ENCODE peak calls at places on chromosomes 13 and 19, in seven cellular contexts. S is HCT116, V is WERI-Rb-1, C is heart right ventricle, H is colonic mucosa, R is GM12878, L is BJ. U is an unnamed sample. For H3K36me3, the result is how much of the 10 kb centered on the place peaks cover.

GRCh38 chr19:28065026-28065425 is 1147.9 kb downstream of the UQCRFS1 start:
- DNase-seq in H (no peak), C (no peak), R (no peak), S (no peak), L (no peak), V (no peak), U (no peak)

GRCh38 chr19:15115080-15115479 is 7.9 kb downstream of the SYDE1 start:
- DNase-seq in R (no peak), V (no peak), L (no peak), H (peak), S (no peak), C (peak), U (no peak)

GRCh38 chr19:38445362-38445761 is 11.9 kb downstream of the RYR1 start:
- DNase-seq in R (no peak), S (no peak), H (no peak), L (no peak), C (no peak), V (no peak), U (no peak)

GRCh38 chr13:109938255-109938936 is 152.0 kb upstream of the IRS2 start:
- DNase-seq in V (no peak), C (no peak), S (no peak), L (peak), R (no peak), H (no peak), U (no peak)

GRCh38 chr19:38047048-38047435 is 140.0 kb downstream of the SIPA1L3 start:
- DNase-seq in L (no peak), H (no peak), C (no peak), S (no peak), V (no peak), R (no peak), U (peak)

GRCh38 chr13:51502206-51502651 is 49.4 kb upstream of the INTS6 start:
- DNase-seq in H (no peak), C (no peak), L (no peak), S (no peak), R (peak), V (no peak), U (peak)

GRCh38 chr13:102877285-102877684 is 31.5 kb downstream of the ERCC5 start:
- DNase-seq in C (peak), H (no peak), S (no peak), R (no peak), V (no peak), L (no peak), U (no peak)

GRCh38 chr19:34336781-34337271 is 28.2 kb upstream of the GPI start:
- DNase-seq in H (no peak), L (no peak), S (peak), R (no peak), V (no peak), C (peak), U (no peak)

GRCh38 chr13:48545608-48546007 is 12.7 kb upstream of the RCBTB2 start:
- DNase-seq in V (no peak), C (no peak), L (no peak), H (no peak), S (no peak), R (no peak), U (no peak)

GRCh38 chr13:74891610-74892009 is 590.4 kb downstream of the TBC1D4 start:
- DNase-seq in C (no peak), V (no peak), S (no peak), H (no peak), L (no peak), R (no peak), U (no peak)

GRCh38 chr13:48437381-48437780 is 24.5 kb upstream of the LPAR6 start:
- DNase-seq in S (no peak), H (peak), L (no peak), C (peak), V (no peak), R (no peak), U (no peak)

GRCh38 chr13:111344471-111345191 is 24.2 kb downstream of the TEX29 start:
- DNase-seq in V (peak), L (no peak), H (no peak), R (no peak), S (no peak), C (no peak), U (no peak)

GRCh38 chr13:40190656-40191100 is 475.8 kb downstream of the FOXO1 start:
- DNase-seq in V (peak), R (no peak), S (no peak), C (no peak), H (no peak), L (peak), U (no peak)

GRCh38 chr19:55641376-55642152 is 762 bp downstream of the ZNF580 start:
- DNase-seq in V (no peak), R (no peak), H (peak), S (no peak), L (no peak), C (no peak), U (no peak)

GRCh38 chr19:3440082-3440481 is 40.2 kb downstream of the SMIM24 start:
- DNase-seq in V (peak), C (no peak), S (no peak), H (peak), L (no peak), R (no peak), U (peak)
- TF ChIP-seq CTCF in V (peak), C (peak), S (peak), H (peak), L (peak), R (peak), U (peak)

GRCh38 chr13:24679686-24680085 is 522 bp upstream of the ATP12A start:
- DNase-seq in S (no peak), C (no peak), R (no peak), L (no peak), H (no peak), V (no peak), U (no peak)

GRCh38 chr13:24681930-24682329 is 1.7 kb downstream of the ATP12A start:
- DNase-seq in C (no peak), S (no peak), L (no peak), R (no peak), H (no peak), V (no peak), U (no peak)

GRCh38 chr13:24680258-24680920 is at the start of gene ATP12A:
- DNase-seq in S (no peak), V (peak), R (no peak), C (no peak), H (peak), L (no peak), U (no peak)

GRCh38 chr13:24682353-24682752 is 2.1 kb downstream of the ATP12A start:
- DNase-seq in C (no peak), S (no peak), R (no peak), L (no peak), V (no peak), H (no peak), U (no peak)

DNA sequence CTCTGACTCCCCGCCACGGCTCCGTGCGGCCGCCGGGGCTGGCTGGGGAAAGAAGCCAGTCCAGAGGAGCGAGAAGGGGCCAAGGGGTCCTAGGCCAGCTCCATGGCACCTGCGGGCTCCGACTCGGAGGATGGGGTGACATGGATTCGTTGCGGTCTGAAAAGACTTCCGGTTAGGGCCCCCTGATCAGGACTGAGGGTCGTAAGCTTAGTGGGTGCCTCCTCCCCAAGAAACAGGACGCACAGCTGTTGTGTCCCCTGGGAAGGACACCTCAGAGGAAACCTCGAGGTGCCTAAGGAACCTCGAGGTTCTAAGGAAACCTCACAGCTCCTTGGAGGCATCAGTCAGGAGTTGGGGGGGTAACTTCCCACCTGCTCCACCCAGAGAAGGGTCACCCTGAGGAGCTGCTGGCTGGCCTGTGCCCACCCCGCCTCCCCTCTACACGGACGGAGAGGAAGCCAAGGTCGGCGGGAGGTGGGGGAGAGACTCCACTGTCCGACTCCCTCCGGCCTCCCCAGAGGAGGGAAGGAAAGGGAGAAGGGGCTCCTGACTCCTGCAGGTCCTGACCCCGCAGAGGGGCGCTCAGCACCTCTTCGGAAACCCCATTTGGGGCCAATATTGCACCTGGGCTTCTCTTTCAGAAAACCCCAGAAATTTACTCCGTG is 845 bp downstream of the ATP12A start:
- DNase-seq in L (no peak), C (no peak), V (no peak), R (no peak), S (no peak), H (no peak), U (no peak)
- H3K4me3 ChIP-seq in L (no peak), C (peak), V (no peak), R (no peak), S (no peak), H (peak), U (no peak)

GRCh38 chr19:5923356-5923755 is 9.3 kb downstream of the CAPS start:
- DNase-seq in S (no peak), L (no peak), V (no peak), H (no peak), R (no peak), C (no peak), U (no peak)
- H3K36me3 ChIP-seq in S (under half), L (under half), V (half or more), H (under half), R (half or more), C (half or more), U (under half)

DNA sequence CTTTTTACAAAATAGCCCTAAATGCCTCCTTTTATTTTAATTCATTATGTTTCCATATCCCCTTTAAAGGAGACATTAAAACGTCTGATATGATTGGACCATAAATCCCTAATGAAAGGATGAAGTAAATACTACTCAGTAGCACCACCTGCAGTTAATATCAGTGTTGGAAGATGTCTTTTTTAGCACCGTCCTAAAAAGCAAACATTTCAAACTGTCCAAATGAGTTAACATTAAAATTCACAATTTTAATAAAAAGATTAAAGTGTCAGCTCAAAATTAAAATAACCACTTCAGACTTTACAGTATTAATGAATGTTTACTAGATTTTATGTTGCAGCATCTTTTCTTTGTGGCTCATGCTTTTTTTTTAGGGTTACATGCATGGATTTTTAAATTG is 12.3 kb downstream of the ZNF507 start:
- DNase-seq in S (no peak), H (no peak), L (no peak), R (no peak), C (no peak), V (no peak), U (no peak)
- TF ChIP-seq CTCF in S (no peak), H (no peak), L (peak), R (no peak), C (peak), V (no peak), U (peak)

GRCh38 chr13:29847501-29847983 is 2.9 kb downstream of the UBL3 start:
- DNase-seq in V (no peak), R (no peak), S (no peak), H (peak), C (peak), L (no peak), U (no peak)
- H3K4me3 ChIP-seq in V (no peak), R (peak), S (no peak), H (peak), C (peak), L (peak), U (peak)

GRCh38 chr13:98878421-98879126 is 99.3 kb downstream of the DOCK9 start:
- DNase-seq in V (peak), H (no peak), R (no peak), C (no peak), S (no peak), L (no peak), U (no peak)
- H3K36me3 ChIP-seq in V (half or more), H (under half), R (under half), C (half or more), S (under half), L (under half), U (under half)

GRCh38 chr19:3359850-3360493 is 6.4 kb upstream of the NFIC start:
- DNase-seq in S (no peak), C (no peak), V (no peak), H (no peak), R (no peak), L (no peak), U (peak)

GRCh38 chr19:3361384-3362216 is 4.8 kb upstream of the NFIC start:
- DNase-seq in L (no peak), H (no peak), S (no peak), V (no peak), R (no peak), C (no peak), U (no peak)

GRCh38 chr19:3358919-3359849 is 7.2 kb upstream of the NFIC start:
- DNase-seq in V (peak), H (peak), R (no peak), C (peak), S (no peak), L (no peak), U (peak)

GRCh38 chr19:3362217-3362907 is 4.0 kb upstream of the NFIC start:
- DNase-seq in V (no peak), C (no peak), R (no peak), L (no peak), S (no peak), H (no peak), U (no peak)

GRCh38 chr19:3360494-3361383 is 5.6 kb upstream of the NFIC start:
- DNase-seq in H (peak), R (no peak), C (peak), L (no peak), S (no peak), V (peak), U (peak)
- TF ChIP-seq CTCF in H (no peak), R (peak), C (peak), L (no peak), S (no peak), V (no peak), U (peak)

DNA sequence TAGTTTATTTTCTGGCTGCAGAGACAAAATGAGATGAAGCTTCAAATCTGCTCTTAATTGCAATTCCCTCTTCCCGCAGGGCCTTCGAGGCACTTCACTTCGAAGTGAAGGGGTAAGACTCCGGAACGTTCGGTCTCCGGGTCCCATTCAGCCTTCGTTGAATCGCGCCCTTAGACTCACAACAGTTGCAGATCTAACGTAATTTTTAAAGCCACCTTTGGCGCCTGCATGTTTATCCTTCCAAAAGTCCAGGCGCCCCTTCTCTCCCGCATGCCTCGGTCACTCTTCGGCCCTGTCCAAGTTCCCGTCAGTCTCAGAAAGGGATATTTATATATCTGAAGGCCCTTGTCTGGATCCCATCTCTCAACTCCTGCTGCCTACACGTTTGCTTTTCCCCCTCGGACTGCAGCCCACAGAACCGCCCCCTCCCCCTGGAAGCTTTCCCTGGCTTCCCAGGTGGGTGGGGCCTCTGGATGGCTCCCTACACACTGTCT is 912 bp upstream of the KCTD12 start:
- DNase-seq in C (peak), V (no peak), R (no peak), S (no peak), L (no peak), H (peak), U (peak)
- H3K4me3 ChIP-seq in C (peak), V (no peak), R (peak), S (no peak), L (peak), H (peak), U (peak)